ENCODE peak calls at places on chromosomes 5 and 9, in seven cellular contexts. N is PC-3, I is GM23338, T is lower leg skin, H is left lung, M is tibial nerve, V is HFF-Myc. E is an unnamed sample.
A peak's percentile ranks its signal among the peaks of the same experiment; 100 is the strongest.

GRCh38 chr5:73955447-73955846 is 329.5 kb downstream of the ARHGEF28 start:
- DNase-seq in V (no peak), N (no peak), I (no peak), T (no peak), H (no peak), M (no peak), E (no peak)

GRCh38 chr9:72596451-72597180 is 75.2 kb downstream of the TMC1 start:
- DNase-seq in H (no peak), M (no peak), I (no peak), N (no peak), T (no peak), V (no peak), E (no peak)

GRCh38 chr5:124738751-124739559 is 7.5 kb downstream of the ZNF608 start:
- DNase-seq in I (peak; percentile 90), N (no peak), H (no peak), M (no peak), V (no peak), T (no peak), E (peak; percentile 53)

GRCh38 chr9:116020801-116021200 is 132.8 kb upstream of the PAPPA start:
- DNase-seq in V (no peak), M (no peak), I (no peak), H (no peak), T (no peak), N (peak; percentile 50), E (no peak)

GRCh38 chr5:150411245-150411979 is 1.3 kb downstream of the CD74 start:
- DNase-seq in N (no peak), I (peak; percentile 70), T (no peak), M (peak; percentile 37), H (no peak), V (no peak), E (peak; percentile 88)

GRCh38 chr5:74633710-74634109 is 6.8 kb downstream of the ENC1 start:
- DNase-seq in I (no peak), M (no peak), N (no peak), V (no peak), T (no peak), H (no peak), E (no peak)

GRCh38 chr9:98031169-98031568 is 25.4 kb upstream of the NANS start:
- DNase-seq in N (no peak), I (no peak), M (no peak), H (no peak), T (no peak), V (no peak), E (no peak)

GRCh38 chr9:104093162-104093561 is 947 bp upstream of the SMC2 start:
- DNase-seq in M (no peak), I (peak; percentile 0), V (no peak), N (no peak), T (no peak), H (no peak), E (no peak)

GRCh38 chr9:37749129-37749528 is 4.5 kb upstream of the TRMT10B start:
- DNase-seq in T (no peak), M (no peak), V (no peak), I (no peak), H (no peak), N (no peak), E (no peak)

GRCh38 chr9:37753489-37754190 is at the start of gene TRMT10B:
- DNase-seq in I (peak; percentile 93), M (peak; percentile 23), T (peak; percentile 91), V (no peak), N (peak; percentile 61), H (peak; percentile 88), E (peak; percentile 83)

GRCh38 chr9:37747271-37747753 is 6.3 kb upstream of the TRMT10B start:
- DNase-seq in M (no peak), H (no peak), T (peak; percentile 85), I (peak; percentile 82), V (no peak), N (peak; percentile 69), E (peak; percentile 72)

GRCh38 chr9:37751186-37751585 is 2.4 kb upstream of the TRMT10B start:
- DNase-seq in M (no peak), V (no peak), H (no peak), T (peak; percentile 70), I (no peak), N (no peak), E (no peak)

DNA sequence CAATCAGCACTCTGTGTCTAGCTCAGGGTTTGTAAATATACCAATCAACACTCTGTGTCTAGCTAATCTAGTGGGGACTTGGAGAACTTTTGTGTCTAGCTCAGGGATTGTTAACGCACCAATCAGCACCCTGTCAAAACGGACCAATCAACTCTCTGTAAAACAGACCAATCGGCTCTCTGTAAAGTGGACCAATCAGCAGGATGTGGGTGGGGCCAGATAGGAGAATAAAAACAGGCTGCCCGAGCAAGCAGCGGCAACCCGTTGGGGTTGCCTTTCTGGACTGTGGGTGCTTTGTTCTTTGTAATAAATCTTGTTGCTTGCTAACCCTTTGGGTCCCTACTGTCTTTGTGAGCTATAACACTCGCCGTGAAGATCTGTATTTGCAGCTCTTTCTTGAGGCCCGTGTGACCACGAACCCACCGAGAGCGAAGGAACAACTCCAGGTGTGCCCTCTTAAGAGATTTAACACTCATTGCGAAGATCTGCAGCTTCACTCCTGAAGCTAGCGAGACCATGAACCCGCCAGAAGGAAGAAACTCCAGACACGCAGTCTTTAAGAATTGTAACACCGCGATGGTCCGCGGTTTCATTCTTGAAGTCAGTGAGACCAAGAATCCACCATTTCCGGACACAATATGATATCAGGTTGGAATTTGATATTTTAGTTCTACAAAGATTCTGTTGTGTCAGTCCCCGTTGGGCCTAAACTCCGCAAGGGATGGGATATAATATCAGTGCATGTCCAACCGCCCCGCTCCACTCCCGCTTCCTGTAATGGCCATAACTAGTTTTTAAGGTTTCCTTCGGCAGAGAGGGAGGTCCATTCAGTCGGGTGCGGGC is 738 bp upstream of the TRMT10B start:
- DNase-seq in I (no peak), N (no peak), M (no peak), H (no peak), V (no peak), T (peak; percentile 71), E (no peak)
- H3K4me3 ChIP-seq in I (peak overlapping the region; percentile 95), N (peak overlapping the region; percentile 85), M (peak overlapping the region; percentile 76), H (peak overlapping the region; percentile 63), V (peak overlapping the region; percentile 83), T (no peak overlapping the region), E (peak overlapping the region; percentile 90)

GRCh38 chr9:113296796-113297558 is 6.2 kb downstream of the RNF183 start:
- DNase-seq in T (no peak), V (no peak), M (no peak), I (no peak), N (no peak), H (no peak), E (no peak)

GRCh38 chr9:113299800-113300292 is 3.3 kb downstream of the RNF183 start:
- DNase-seq in I (no peak), V (no peak), M (no peak), H (no peak), T (no peak), N (no peak), E (no peak)

GRCh38 chr9:113298311-113298710 is 4.9 kb downstream of the RNF183 start:
- DNase-seq in N (no peak), V (no peak), T (no peak), I (no peak), H (no peak), M (no peak), E (no peak)

GRCh38 chr9:113302792-113303418 is at the start of gene RNF183:
- DNase-seq in N (no peak), H (peak; percentile 63), I (peak; percentile 37), T (no peak), V (no peak), M (no peak), E (no peak)

DNA sequence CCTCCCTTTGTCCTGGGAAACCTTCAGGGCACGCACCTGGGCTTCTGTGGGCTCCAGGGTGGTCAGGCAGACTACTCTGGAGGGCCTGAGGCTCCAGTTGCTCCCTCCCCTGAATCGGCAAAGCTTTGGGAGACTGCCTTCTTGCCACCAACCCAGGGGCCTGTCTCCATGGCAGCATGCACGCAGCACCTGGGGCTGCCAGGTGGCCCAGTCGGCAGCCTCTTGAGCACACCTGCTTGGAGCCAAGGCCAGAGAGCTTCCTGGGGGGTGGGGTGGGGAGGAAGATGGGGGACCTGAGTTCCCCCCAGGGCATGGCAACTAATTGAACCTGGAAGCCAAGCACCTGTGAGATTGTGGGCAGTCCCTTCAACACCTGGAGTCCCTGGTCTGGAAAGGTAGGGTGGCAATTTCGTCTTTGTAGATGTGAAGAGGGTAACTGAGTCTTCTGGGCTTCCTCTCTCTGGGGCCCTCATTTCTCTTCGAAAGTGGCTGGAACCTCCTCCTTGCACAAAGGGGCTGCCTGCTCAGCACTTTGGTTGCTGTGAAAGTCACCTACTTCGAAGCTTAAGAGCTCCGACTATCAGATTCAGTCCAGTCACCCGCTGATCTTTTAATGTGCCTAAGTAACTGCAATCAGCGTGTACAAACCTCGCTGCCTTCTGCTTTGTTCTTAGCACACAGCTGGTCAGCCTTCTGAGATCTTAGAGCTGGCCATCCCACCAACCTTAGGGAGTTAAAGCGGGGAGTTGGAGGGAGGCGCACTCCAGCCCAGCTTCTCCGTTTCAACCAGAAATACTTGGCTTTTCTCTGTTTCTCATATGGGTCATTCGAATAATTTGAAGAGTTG is 4.0 kb downstream of the RNF183 start:
- DNase-seq in I (no peak), M (no peak), T (no peak), H (no peak), V (no peak), N (no peak), E (no peak)
- TF ChIP-seq CTCF in I (no peak), M (no peak), T (no peak), H (no peak), V (no peak), N (no peak), E (no peak)

GRCh38 chr9:109478204-109478563 is 19.9 kb downstream of the PTPN3 start:
- DNase-seq in N (no peak), I (no peak), V (no peak), T (no peak), M (no peak), H (no peak), E (no peak)
- H3K4me3 ChIP-seq in N (no peak overlapping the region), I (no peak overlapping the region), V (no peak overlapping the region), T (no peak overlapping the region), M (no peak overlapping the region), H (no peak overlapping the region), E (no peak overlapping the region)

GRCh38 chr9:99104459-99105151 is at the start of gene TGFBR1:
- DNase-seq in T (peak; percentile 98), M (peak; percentile 86), V (peak; percentile 47), N (peak; percentile 88), H (peak; percentile 99), I (peak; percentile 93), E (peak; percentile 96)
- TF ChIP-seq CTCF in T (no peak), M (no peak), V (no peak), N (no peak), H (peak; percentile 14), I (no peak), E (no peak)

GRCh38 chr9:113528088-113528487 is 64.6 kb downstream of the RGS3 start:
- DNase-seq in I (no peak), N (no peak), M (no peak), H (no peak), V (no peak), T (no peak), E (no peak)
- H3K4me3 ChIP-seq in I (no peak overlapping the region), N (no peak overlapping the region), M (no peak overlapping the region), H (no peak overlapping the region), V (no peak overlapping the region), T (no peak overlapping the region), E (no peak overlapping the region)

GRCh38 chr5:84436866-84437265 is 52.2 kb upstream of the EDIL3 start:
- DNase-seq in N (peak; percentile 5), I (no peak), H (no peak), M (no peak), T (no peak), V (no peak), E (no peak)
- TF ChIP-seq CTCF in N (no peak), I (no peak), H (no peak), M (no peak), T (no peak), V (no peak), E (no peak)